ENCODE peak calls at places on chromosomes 16 and 17, in seven cellular contexts. A, N, E, R, Z, T and P are unnamed samples.
A peak's percentile ranks its signal among the peaks of the same experiment; 100 is the strongest.

GRCh38 chr16:67917852-67918236 is 13.8 kb downstream of the CTRL start:
- DNase-seq in A (peak; percentile 45), N (peak; percentile 93), E (peak; percentile 48), R (peak; percentile 72), Z (peak; percentile 67), T (peak; percentile 50), P (no peak)

GRCh38 chr17:19290047-19290705 is 53.0 kb downstream of the EPN2 start:
- DNase-seq in A (no peak), N (no peak), E (no peak), R (no peak), Z (no peak), T (no peak), P (no peak)

GRCh38 chr16:11225677-11226549 is 30.1 kb downstream of the SOCS1 start:
- DNase-seq in A (no peak), N (no peak), E (no peak), R (no peak), Z (no peak), T (no peak), P (no peak)

GRCh38 chr17:74296548-74296936 is 22.5 kb downstream of the DNAI2 start:
- DNase-seq in A (peak; percentile 57), N (peak; percentile 38), E (peak; percentile 60), R (peak; percentile 51), Z (peak; percentile 16), T (peak; percentile 44), P (peak; percentile 21)

GRCh38 chr17:46868689-46869187 is 17.4 kb downstream of the WNT9B start:
- DNase-seq in A (no peak), N (peak; percentile 11), E (no peak), R (no peak), Z (no peak), T (peak; percentile 4), P (no peak)

GRCh38 chr17:32551186-32551955 is 64.6 kb downstream of the CDK5R1 start:
- DNase-seq in A (no peak), N (peak; percentile 50), E (no peak), R (peak; percentile 80), Z (no peak), T (peak; percentile 28), P (no peak)

GRCh38 chr17:13704333-13704732 is 102.6 kb upstream of the HS3ST3A1 start:
- DNase-seq in A (no peak), N (peak; percentile 75), E (no peak), R (peak; percentile 86), Z (no peak), T (peak; percentile 60), P (no peak)

GRCh38 chr16:27332105-27332504 is 18.3 kb downstream of the IL4R start:
- DNase-seq in A (no peak), N (no peak), E (no peak), R (no peak), Z (no peak), T (no peak), P (no peak)

GRCh38 chr16:26795184-26795583 is 271.5 kb upstream of the C16orf82 start:
- DNase-seq in A (no peak), N (no peak), E (no peak), R (no peak), Z (no peak), T (no peak), P (no peak)

GRCh38 chr16:85279874-85280545 is 167.7 kb upstream of the CIBAR2 start:
- DNase-seq in A (no peak), N (no peak), E (no peak), R (no peak), Z (no peak), T (peak; percentile 68), P (no peak)

GRCh38 chr16:86396918-86397317 is 113.4 kb upstream of the FOXF1 start:
- DNase-seq in A (peak; percentile 28), N (peak; percentile 95), E (no peak), R (peak; percentile 93), Z (no peak), T (peak; percentile 94), P (no peak)

GRCh38 chr16:28168991-28169554 is 42.7 kb downstream of the XPO6 start:
- DNase-seq in A (no peak), N (no peak), E (no peak), R (no peak), Z (no peak), T (no peak), P (no peak)

GRCh38 chr16:63581560-63581959 is 1540.3 kb downstream of the CDH11 start:
- DNase-seq in A (no peak), N (no peak), E (no peak), R (no peak), Z (no peak), T (no peak), P (no peak)

GRCh38 chr16:2497116-2497630 is 16.6 kb upstream of the ATP6V0C start:
- DNase-seq in A (no peak), N (no peak), E (peak; percentile 70), R (no peak), Z (no peak), T (peak; percentile 36), P (peak; percentile 46)

GRCh38 chr17:76682306-76682705 is 28.5 kb downstream of the MXRA7 start:
- DNase-seq in A (no peak), N (no peak), E (no peak), R (peak; percentile 88), Z (no peak), T (peak; percentile 75), P (no peak)

GRCh38 chr16:69834817-69835477 is 72.8 kb downstream of the WWP2 start:
- DNase-seq in A (no peak), N (no peak), E (no peak), R (no peak), Z (no peak), T (no peak), P (no peak)

GRCh38 chr16:56984639-56985038 is 4.7 kb upstream of the NLRC5 start:
- DNase-seq in A (peak; percentile 18), N (no peak), E (no peak), R (no peak), Z (no peak), T (no peak), P (no peak)

GRCh38 chr16:1309888-1310831 is 724 bp downstream of the UBE2I start:
- DNase-seq in A (no peak), N (peak; percentile 45), E (peak; percentile 73), R (peak; percentile 55), Z (peak; percentile 41), T (peak; percentile 47), P (no peak)

GRCh38 chr16:73996624-73997339 is 299.8 kb upstream of the PSMD7 start:
- DNase-seq in A (no peak), N (no peak), E (no peak), R (no peak), Z (no peak), T (peak; percentile 22), P (no peak)

GRCh38 chr16:28977703-28978641 is 3.4 kb downstream of the SPNS1 start:
- DNase-seq in A (no peak), N (no peak), E (peak; percentile 60), R (no peak), Z (no peak), T (no peak), P (no peak)

GRCh38 chr17:47889734-47890529 is 6.1 kb upstream of the SP2 start:
- DNase-seq in A (peak; percentile 78), N (peak; percentile 77), E (peak; percentile 92), R (peak; percentile 43), Z (peak; percentile 61), T (peak; percentile 81), P (peak; percentile 65)

GRCh38 chr16:75289189-75289588 is 37.8 kb upstream of the BCAR1 start:
- DNase-seq in A (peak; percentile 51), N (peak; percentile 39), E (no peak), R (no peak), Z (no peak), T (peak; percentile 24), P (no peak)

GRCh38 chr17:62179525-62180161 is 114.6 kb upstream of the MED13 start:
- DNase-seq in A (peak; percentile 88), N (peak; percentile 50), E (no peak), R (peak; percentile 27), Z (no peak), T (peak; percentile 45), P (no peak)
- TF ChIP-seq CTCF in A (peak; percentile 42), N (no peak), E (no peak), R (no peak), Z (no peak), T (no peak), P (no peak)

DNA sequence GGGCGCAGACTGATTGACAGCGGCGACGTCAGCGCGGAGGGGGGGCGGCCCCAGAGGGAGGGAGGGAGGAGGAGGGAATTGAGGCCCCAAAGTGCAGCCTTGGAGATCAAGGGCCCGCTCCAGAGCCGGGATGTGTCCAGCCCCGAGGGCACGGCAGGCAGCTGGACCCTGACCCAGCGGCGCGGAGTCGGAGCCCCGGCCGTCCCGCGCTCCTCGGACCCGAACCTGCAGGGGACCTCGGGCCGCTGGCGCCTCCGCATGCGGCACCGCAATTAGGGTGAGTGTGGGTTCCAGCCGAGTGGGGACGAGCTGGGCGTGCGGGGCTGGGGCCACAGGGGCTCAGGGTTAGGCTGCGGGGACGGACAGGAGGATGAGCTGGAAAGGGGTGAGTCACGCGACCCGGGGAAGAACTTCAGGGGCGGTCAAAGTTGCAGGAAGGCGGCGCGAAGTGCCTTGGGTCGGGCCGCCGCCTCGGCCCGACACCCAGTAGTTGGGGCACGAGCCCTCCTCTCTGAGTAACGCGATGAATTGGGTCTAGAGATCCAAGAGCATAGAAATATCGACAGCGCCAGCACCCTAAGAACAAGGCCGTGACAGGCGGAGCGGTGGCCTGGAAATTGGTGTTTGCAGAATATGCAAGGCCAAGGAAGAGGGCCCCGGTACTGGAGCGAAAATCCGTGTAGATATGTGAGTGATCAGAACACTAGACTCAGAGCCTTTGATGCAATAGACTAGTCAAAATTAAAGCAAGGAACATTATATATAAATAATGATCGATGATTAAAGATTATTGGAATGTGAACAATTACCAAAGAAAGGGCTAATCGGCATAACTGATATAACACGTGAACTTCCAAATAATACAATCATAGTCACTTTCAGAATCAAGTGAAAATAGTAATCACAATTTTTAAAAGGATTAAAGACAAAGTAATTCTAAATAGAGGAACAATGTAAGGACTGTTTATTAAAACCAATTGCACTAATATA is at the start of gene TBX4:
- DNase-seq in A (no peak), N (no peak), E (no peak), R (no peak), Z (no peak), T (peak; percentile 63), P (no peak)
- H3K4me3 ChIP-seq in A (no peak within 1 kb of the TSS), N (no peak within 1 kb of the TSS), E (peak within 1 kb of the TSS; percentile 53), R (no peak within 1 kb of the TSS), Z (peak within 1 kb of the TSS; percentile 17), T (peak within 1 kb of the TSS; percentile 63), P (no peak within 1 kb of the TSS)

GRCh38 chr17:17591408-17592265 is at the start of gene PEMT:
- DNase-seq in A (peak; percentile 98), N (peak; percentile 99), E (peak; percentile 98), R (peak; percentile 98), Z (peak; percentile 97), T (peak; percentile 99), P (peak; percentile 97)
- TF ChIP-seq CTCF in A (no peak), N (peak; percentile 7), E (no peak), R (no peak), Z (no peak), T (no peak), P (no peak)

GRCh38 chr17:1629647-1630310 is 1.1 kb upstream of the SLC43A2 start:
- DNase-seq in A (peak; percentile 29), N (peak; percentile 33), E (peak; percentile 87), R (no peak), Z (peak; percentile 43), T (no peak), P (no peak)

GRCh38 chr17:1626333-1626732 is 2.3 kb downstream of the SLC43A2 start:
- DNase-seq in A (no peak), N (no peak), E (no peak), R (no peak), Z (no peak), T (no peak), P (no peak)

GRCh38 chr17:1627219-1627986 is 1.2 kb downstream of the SLC43A2 start:
- DNase-seq in A (no peak), N (no peak), E (peak; percentile 67), R (no peak), Z (peak; percentile 81), T (no peak), P (no peak)

GRCh38 chr17:1628856-1629646 is 417 bp upstream of the SLC43A2 start:
- DNase-seq in A (peak; percentile 82), N (peak; percentile 87), E (peak; percentile 95), R (peak; percentile 77), Z (peak; percentile 95), T (peak; percentile 90), P (no peak)

GRCh38 chr17:1627987-1628855 is at the start of gene SLC43A2:
- DNase-seq in A (peak; percentile 48), N (peak; percentile 70), E (peak; percentile 91), R (peak; percentile 61), Z (peak; percentile 76), T (peak; percentile 68), P (no peak)
- H3K4me3 ChIP-seq in A (peak within 1 kb of the TSS; percentile 85), N (peak within 1 kb of the TSS; percentile 71), E (peak within 1 kb of the TSS; percentile 94), R (peak within 1 kb of the TSS; percentile 83), Z (peak within 1 kb of the TSS; percentile 80), T (peak within 1 kb of the TSS; percentile 80), P (peak within 1 kb of the TSS; percentile 88)